ENCODE peak calls at places on chromosome 19, in six cellular contexts. T is AG08396; R is fibroblast of the aortic adventitia; V is activated CD8-positive, alpha-beta memory T cell treated with anti-CD3 and anti-CD28 coated beads, Interleukin-2, amount 50 U/mL, for 48 hours; Q is amygdala; N is AML-193. C is an unnamed sample.

GRCh38 chr19:8441725-8442544 is 2.8 kb upstream of the HNRNPM start:
- DNase-seq in R (no peak), V (no peak), N (no peak), T (no peak), Q (no peak), C (no peak)

GRCh38 chr19:39262496-39262895 is 5.7 kb upstream of the IFNL2 start:
- DNase-seq in Q (no peak), T (no peak), V (no peak), R (no peak), N (no peak), C (no peak)

GRCh38 chr19:3284759-3285646 is 60.5 kb downstream of the CELF5 start:
- DNase-seq in R (peak; percentile 38), Q (no peak), V (peak; percentile 91), N (no peak), T (peak; percentile 62), C (no peak)

GRCh38 chr19:41531438-41532311 is 44.3 kb upstream of the CEACAM21 start:
- DNase-seq in N (peak; percentile 98), R (peak; percentile 56), Q (no peak), T (peak; percentile 76), V (peak; percentile 75), C (no peak)

GRCh38 chr19:4744451-4745170 is 21.0 kb upstream of the DPP9 start:
- DNase-seq in T (peak; percentile 77), N (no peak), Q (no peak), R (peak; percentile 95), V (no peak), C (peak; percentile 77)

GRCh38 chr19:11380653-11381534 is 3.2 kb downstream of the EPOR start:
- DNase-seq in N (peak; percentile 97), Q (peak; percentile 78), T (peak; percentile 98), V (peak; percentile 95), R (peak; percentile 93), C (peak; percentile 89)

GRCh38 chr19:55537741-55538111 is 793 bp upstream of the SBK2 start:
- DNase-seq in V (no peak), Q (no peak), R (no peak), N (no peak), T (peak; percentile 56), C (no peak)

GRCh38 chr19:35585844-35586243 is at the start of gene PMIS2:
- DNase-seq in Q (no peak), V (peak; percentile 58), R (no peak), T (no peak), N (no peak), C (no peak)

GRCh38 chr19:16435238-16435911 is 36.4 kb downstream of the EPS15L1 start:
- DNase-seq in T (peak; percentile 92), N (no peak), V (no peak), Q (peak; percentile 15), R (peak; percentile 97), C (peak; percentile 24)

GRCh38 chr19:5547881-5548280 is 19.9 kb downstream of the TINCR start:
- DNase-seq in T (peak; percentile 68), N (peak; percentile 14), V (no peak), R (peak; percentile 52), Q (no peak), C (no peak)

GRCh38 chr19:22422220-22422619 is at the start of gene ZNF98:
- DNase-seq in V (no peak), Q (peak; percentile 10), R (no peak), T (no peak), N (no peak), C (peak; percentile 1)

GRCh38 chr19:29492761-29493160 is 33.0 kb upstream of the VSTM2B start:
- DNase-seq in R (no peak), N (no peak), T (no peak), V (no peak), Q (no peak), C (no peak)

GRCh38 chr19:51131780-51132680 is 7.3 kb downstream of the SIGLEC9 start:
- DNase-seq in T (peak; percentile 51), V (no peak), N (no peak), R (peak; percentile 83), Q (no peak), C (no peak)

C was measured in occipital lobe.